ENCODE peak calls at places on chromosome 13, in nine cellular contexts. R, T, N, O, W, U, Y, G and C are unnamed samples.

GRCh38 chr13:78750735-78751134 is 91.8 kb upstream of the OBI1 start:
- DNase-seq in R (no peak), N (no peak), O (no peak), G (no peak), T (peak; percentile 24), U (no peak), W (no peak), Y (no peak), C (no peak)

GRCh38 chr13:24997367-24997967 is 98.5 kb upstream of the PABPC3 start:
- DNase-seq in R (peak; percentile 27), N (peak; percentile 64), T (peak; percentile 79), G (peak; percentile 59), W (no peak), U (peak; percentile 14), Y (peak; percentile 46), O (peak; percentile 29), C (peak; percentile 14)

GRCh38 chr13:62194371-62194770 is 778.7 kb upstream of the PCDH20 start:
- DNase-seq in Y (no peak), O (no peak), U (no peak), G (no peak), R (no peak), T (no peak), N (no peak), W (no peak), C (no peak)

GRCh38 chr13:39451301-39451700 is 151.7 kb downstream of the LHFPL6 start:
- DNase-seq in N (no peak), W (no peak), G (peak; percentile 7), Y (no peak), U (peak; percentile 43), O (no peak), R (peak; percentile 16), T (no peak), C (no peak)

GRCh38 chr13:91216928-91217700 is 130.4 kb upstream of the MIR17HG start:
- DNase-seq in Y (peak; percentile 97), W (no peak), N (peak; percentile 2), O (no peak), T (peak; percentile 25), G (no peak), U (no peak), R (no peak), C (no peak)

GRCh38 chr13:31221057-31221456 is 21.3 kb downstream of the B3GLCT start:
- DNase-seq in T (no peak), O (no peak), Y (no peak), W (no peak), N (no peak), R (no peak), U (no peak), G (no peak), C (no peak)

GRCh38 chr13:78160793-78161192 is 242.2 kb upstream of the EDNRB start:
- DNase-seq in U (peak; percentile 84), G (no peak), W (no peak), O (no peak), Y (no peak), T (no peak), R (peak; percentile 88), N (peak; percentile 17), C (no peak)

GRCh38 chr13:77918391-77919261 is at the start of gene EDNRB:
- DNase-seq in R (peak; percentile 17), U (peak; percentile 38), G (no peak), O (peak; percentile 39), N (no peak), T (peak; percentile 81), W (peak; percentile 29), Y (peak; percentile 58), C (no peak)

GRCh38 chr13:31965361-31966066 is 66.1 kb upstream of the FRY start:
- DNase-seq in O (no peak), W (no peak), Y (no peak), U (peak; percentile 68), N (no peak), T (no peak), R (peak; percentile 84), G (no peak), C (no peak)

GRCh38 chr13:45178349-45179142 is 22.3 kb downstream of the KCTD4 start:
- DNase-seq in T (no peak), O (no peak), Y (no peak), R (peak; percentile 93), W (no peak), G (no peak), U (peak; percentile 95), N (peak; percentile 39), C (peak; percentile 18)

GRCh38 chr13:51605698-51606097 is 21.4 kb downstream of the WDFY2 start:
- DNase-seq in R (no peak), Y (no peak), G (no peak), U (no peak), T (no peak), W (no peak), N (no peak), O (no peak), C (no peak)

GRCh38 chr13:29118471-29118870 is 298.3 kb downstream of the MTUS2 start:
- DNase-seq in Y (no peak), T (no peak), R (no peak), N (no peak), O (no peak), G (no peak), U (no peak), W (no peak), C (no peak)

GRCh38 chr13:98584668-98585397 is 7.9 kb upstream of the STK24 start:
- DNase-seq in Y (no peak), O (no peak), R (no peak), N (no peak), W (no peak), U (no peak), G (no peak), T (no peak), C (no peak)

GRCh38 chr13:43648733-43649132 is 138.0 kb downstream of the ENOX1 start:
- DNase-seq in U (peak; percentile 13), W (no peak), T (no peak), R (no peak), N (no peak), Y (no peak), G (no peak), O (peak; percentile 9), C (no peak)

GRCh38 chr13:99797716-99798115 is 173.9 kb downstream of the ZIC5 start:
- DNase-seq in O (no peak), N (no peak), R (no peak), G (no peak), T (peak; percentile 39), U (no peak), W (no peak), Y (no peak), C (no peak)

GRCh38 chr13:46795321-46795720 is 1.6 kb downstream of the ESD start:
- DNase-seq in W (no peak), G (no peak), U (peak; percentile 40), T (peak; percentile 19), R (no peak), N (no peak), O (no peak), Y (peak; percentile 59), C (no peak)

DNA sequence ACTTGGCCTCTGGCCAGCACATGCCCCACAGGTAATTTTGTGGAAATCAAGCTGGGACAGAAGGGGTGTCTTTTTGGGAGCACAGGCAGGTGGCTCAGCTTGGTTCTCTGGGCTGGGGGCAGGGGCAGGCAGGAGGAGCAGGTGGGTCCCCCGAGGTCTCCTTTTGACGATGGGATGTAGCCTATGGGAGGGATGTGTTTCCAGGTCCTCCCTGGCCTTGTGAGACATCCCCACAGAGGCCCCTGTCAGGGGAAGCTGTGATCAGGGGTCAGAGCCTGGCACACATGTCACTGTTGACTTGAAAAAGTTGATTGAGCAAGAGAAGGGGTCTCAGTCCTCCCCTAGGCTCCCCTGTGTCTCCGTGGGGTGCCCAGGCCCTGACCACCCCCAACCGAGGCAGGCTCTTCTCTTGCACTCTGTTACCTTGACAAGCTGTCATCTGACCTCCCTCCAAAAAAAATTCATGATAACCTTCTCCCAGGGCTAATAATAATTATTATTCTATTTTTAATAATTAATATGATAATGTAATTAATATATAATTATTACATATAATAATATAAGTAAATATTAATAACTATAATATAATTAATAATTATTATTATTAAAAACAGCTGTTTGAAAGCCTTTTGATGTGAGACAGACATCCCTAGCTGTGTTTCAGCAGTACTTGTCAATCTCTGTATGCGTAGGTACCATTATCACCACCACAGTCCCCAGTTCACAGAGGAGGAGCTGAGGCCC is 116.2 kb downstream of the ZDHHC20 start:
- DNase-seq in Y (no peak), W (no peak), R (no peak), U (no peak), N (no peak), O (no peak), T (no peak), G (no peak), C (no peak)
- H3K4me2 ChIP-seq in Y (no peak overlapping the region), W (no peak overlapping the region), R (no peak overlapping the region), U (no peak overlapping the region), N (no peak overlapping the region), O (no peak overlapping the region), T (no peak overlapping the region), G (no peak overlapping the region), C (peak overlapping the region; percentile 79)

GRCh38 chr13:110323986-110324749 is 17.1 kb downstream of the COL4A2 start:
- DNase-seq in T (no peak), G (no peak), Y (no peak), N (no peak), W (no peak), U (no peak), R (no peak), O (no peak), C (no peak)
- H3K4me1 ChIP-seq in T (peaks cover 27% of the 10 kb centered on the region), G (no peaks in the 10 kb centered on the region), Y (peaks cover 31% of the 10 kb centered on the region), N (peaks cover 32% of the 10 kb centered on the region), W (peaks cover 17% of the 10 kb centered on the region), U (peaks cover 46% of the 10 kb centered on the region), R (peaks cover 52% of the 10 kb centered on the region), O (peaks cover 23% of the 10 kb centered on the region), C (no peaks in the 10 kb centered on the region)

DNA sequence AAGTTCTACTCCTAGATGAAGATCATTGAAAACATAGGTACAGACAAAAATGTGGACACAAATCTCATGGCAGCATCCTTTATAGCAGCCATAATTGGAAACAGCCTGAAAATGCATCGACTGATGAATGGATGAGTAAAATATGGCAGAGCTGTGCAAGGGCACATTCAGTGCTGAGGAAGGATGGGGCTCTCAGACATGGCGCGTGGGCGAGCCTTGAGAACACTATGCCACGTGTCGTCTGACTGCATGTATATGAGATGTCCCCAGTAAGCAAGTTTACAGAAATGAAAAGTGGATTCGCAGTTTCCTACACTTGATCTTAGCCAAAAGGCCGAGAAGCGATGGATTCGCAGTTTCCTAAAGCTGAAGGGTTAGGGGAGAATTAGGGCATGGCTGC is 78.1 kb downstream of the RAB20 start:
- DNase-seq in U (no peak), R (no peak), W (no peak), N (no peak), O (no peak), T (no peak), Y (no peak), G (no peak), C (no peak)
- H3K36me3 ChIP-seq in U (peaks cover 11% of the 10 kb centered on the region), R (peaks cover 71% of the 10 kb centered on the region), W (no peaks in the 10 kb centered on the region), N (no peaks in the 10 kb centered on the region), O (peaks cover 21% of the 10 kb centered on the region), T (no peaks in the 10 kb centered on the region), Y (no peaks in the 10 kb centered on the region), G (no peaks in the 10 kb centered on the region), C (no peaks in the 10 kb centered on the region)

DNA sequence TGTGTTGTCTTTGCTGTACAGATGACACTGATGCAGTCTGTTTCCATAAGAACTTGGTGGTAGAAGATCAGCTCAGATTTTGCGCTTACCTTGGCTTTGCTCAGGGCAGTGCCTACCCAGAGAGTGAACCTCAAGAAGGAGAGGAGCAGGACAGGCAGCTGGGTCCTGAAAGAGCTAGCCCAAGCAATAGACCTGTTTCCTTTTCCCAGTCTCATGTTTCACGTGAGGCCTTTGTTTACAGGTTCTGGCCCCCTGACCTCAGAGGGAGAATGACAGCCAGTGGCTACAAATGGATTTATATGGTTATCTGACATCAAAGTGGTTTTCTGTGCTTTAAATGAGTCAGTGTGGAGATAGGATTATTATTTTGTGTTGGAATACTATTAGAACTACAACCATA is 40.1 kb downstream of the METTL21C start:
- DNase-seq in T (no peak), G (no peak), N (no peak), U (no peak), R (no peak), O (no peak), Y (peak; percentile 22), W (no peak), C (no peak)
- H3K4me2 ChIP-seq in T (no peak overlapping the region), G (no peak overlapping the region), N (no peak overlapping the region), U (no peak overlapping the region), R (no peak overlapping the region), O (no peak overlapping the region), Y (no peak overlapping the region), W (no peak overlapping the region), C (no peak overlapping the region)